ENCODE peak calls at places on chromosomes 2 and 18, in seven cellular contexts. B is neural crest cell; Y is mucosa of descending colon; I is effector CD4-positive, alpha-beta T cell; L is occipital lobe; U is effector memory CD8-positive, alpha-beta T cell; K is NCI-H1048. R is an unnamed sample.

GRCh38 chr2:28750316-28751101 is 1.1 kb upstream of the PPP1CB start:
- DNase-seq in B (no peak), Y (peak; percentile 48), I (peak; percentile 14), L (no peak), U (no peak), K (no peak), R (no peak)

GRCh38 chr2:20391951-20392699 is 41.5 kb upstream of the PUM2 start:
- DNase-seq in B (no peak), Y (no peak), I (no peak), L (no peak), U (no peak), K (no peak), R (no peak)

GRCh38 chr18:13486686-13487085 is 239.7 kb downstream of the FAM210A start:
- DNase-seq in B (no peak), Y (no peak), I (no peak), L (no peak), U (no peak), K (no peak), R (no peak)

GRCh38 chr2:231597014-231597611 is 4.4 kb downstream of the TEX44 start:
- DNase-seq in B (no peak), Y (no peak), I (no peak), L (peak; percentile 55), U (no peak), K (no peak), R (peak; percentile 91)

GRCh38 chr18:59381949-59382348 is 22.9 kb upstream of the LMAN1 start:
- DNase-seq in B (no peak), Y (no peak), I (no peak), L (no peak), U (no peak), K (no peak), R (no peak)

GRCh38 chr2:127618551-127618950 is 27.4 kb upstream of the GPR17 start:
- DNase-seq in B (no peak), Y (no peak), I (no peak), L (no peak), U (no peak), K (no peak), R (no peak)

GRCh38 chr2:810397-810796 is 133.2 kb upstream of the TMEM18 start:
- DNase-seq in B (no peak), Y (peak; percentile 28), I (no peak), L (no peak), U (no peak), K (no peak), R (no peak)

GRCh38 chr18:8307960-8308359 is 301.3 kb upstream of the RAB12 start:
- DNase-seq in B (no peak), Y (no peak), I (no peak), L (no peak), U (no peak), K (no peak), R (no peak)

GRCh38 chr2:47072018-47072691 is 83.0 kb downstream of the STPG4 start:
- DNase-seq in B (no peak), Y (peak; percentile 54), I (no peak), L (peak; percentile 87), U (no peak), K (no peak), R (peak; percentile 93)

GRCh38 chr2:203444738-203445137 is 90.4 kb downstream of the RAPH1 start:
- DNase-seq in B (no peak), Y (no peak), I (no peak), L (no peak), U (no peak), K (no peak), R (no peak)

GRCh38 chr2:189179607-189179979 is at the start of gene COL5A2:
- DNase-seq in B (peak; percentile 18), Y (peak; percentile 29), I (no peak), L (no peak), U (no peak), K (no peak), R (no peak)

GRCh38 chr2:158923180-158923594 is 45.3 kb upstream of the TANC1 start:
- DNase-seq in B (no peak), Y (no peak), I (no peak), L (no peak), U (no peak), K (peak; percentile 13), R (no peak)

GRCh38 chr2:134778372-134778771 is 59.6 kb upstream of the TMEM163 start:
- DNase-seq in B (no peak), Y (no peak), I (no peak), L (no peak), U (no peak), K (no peak), R (no peak)

GRCh38 chr2:21891191-21891590 is 767.4 kb downstream of the TDRD15 start:
- DNase-seq in B (no peak), Y (no peak), I (no peak), L (no peak), U (no peak), K (no peak), R (no peak)

GRCh38 chr2:188665727-188666304 is 308.4 kb upstream of the COL3A1 start:
- DNase-seq in B (no peak), Y (no peak), I (no peak), L (no peak), U (no peak), K (no peak), R (no peak)

GRCh38 chr2:1989216-1989615 is 244.9 kb upstream of the PXDN start:
- DNase-seq in B (no peak), Y (no peak), I (no peak), L (no peak), U (no peak), K (no peak), R (no peak)

GRCh38 chr2:128016620-128017019 is 11.2 kb downstream of the SAP130 start:
- DNase-seq in B (no peak), Y (no peak), I (no peak), L (no peak), U (no peak), K (no peak), R (no peak)

GRCh38 chr2:235575431-235575830 is 81.6 kb downstream of the AGAP1 start:
- DNase-seq in B (no peak), Y (no peak), I (no peak), L (no peak), U (no peak), K (no peak), R (no peak)

GRCh38 chr2:240491483-240491882 is 56.0 kb downstream of the GPC1 start:
- DNase-seq in B (no peak), Y (no peak), I (no peak), L (no peak), U (no peak), K (no peak), R (no peak)

GRCh38 chr18:58846325-58846724 is 18.4 kb upstream of the ZNF532 start:
- DNase-seq in B (no peak), Y (no peak), I (no peak), L (no peak), U (no peak), K (no peak), R (no peak)

GRCh38 chr2:198063242-198063641 is 258.8 kb downstream of the PLCL1 start:
- DNase-seq in B (no peak), Y (no peak), I (no peak), L (no peak), U (no peak), K (no peak), R (no peak)